ENCODE peak calls at places on chromosomes 5 and 9, in four cellular contexts. J is K562, B is SK-N-SH, X is GM12878. M is an unnamed sample.

GRCh38 chr5:10233505-10233904 is 16.2 kb downstream of the ATPSCKMT start:
- DNase-seq in B (peak), J (peak), X (no peak), M (peak)

GRCh38 chr9:73370053-73370452 is 218.4 kb downstream of the ANXA1 start:
- DNase-seq in J (peak), X (no peak), B (no peak), M (no peak)

GRCh38 chr5:77693913-77694312 is 55.4 kb upstream of the OTP start:
- DNase-seq in X (no peak), B (no peak), J (no peak), M (no peak)

GRCh38 chr5:151612689-151613427 is 21.7 kb upstream of the FAT2 start:
- DNase-seq in X (peak), J (no peak), B (no peak), M (no peak)

GRCh38 chr5:7094626-7095025 is 301.3 kb upstream of the ADCY2 start:
- DNase-seq in X (no peak), B (no peak), J (peak), M (peak)

GRCh38 chr5:18032744-18033143 is 398.5 kb downstream of the TAF11L14 start:
- DNase-seq in X (no peak), J (no peak), B (no peak), M (no peak)

GRCh38 chr9:70588381-70588780 is 173.9 kb upstream of the KLF9 start:
- DNase-seq in J (no peak), X (no peak), B (no peak), M (no peak)

GRCh38 chr5:69083412-69083811 is 10.4 kb upstream of the SLC30A5 start:
- DNase-seq in X (no peak), J (peak), B (no peak), M (peak)

GRCh38 chr9:133403766-133404439 is 13.9 kb downstream of the REXO4 start:
- DNase-seq in J (peak), X (no peak), B (peak), M (peak)

GRCh38 chr9:100100268-100100667 is 1.2 kb downstream of the INVS start:
- DNase-seq in B (no peak), J (peak), X (no peak), M (no peak)

GRCh38 chr5:61665939-61666621 is 334.0 kb downstream of the ZSWIM6 start:
- DNase-seq in B (no peak), X (no peak), J (no peak), M (no peak)

GRCh38 chr5:539469-540214 is 15.4 kb upstream of the SLC9A3 start:
- DNase-seq in X (no peak), J (no peak), B (no peak), M (peak)

GRCh38 chr5:540215-541147 is 16.2 kb upstream of the SLC9A3 start:
- DNase-seq in X (no peak), J (no peak), B (no peak), M (peak)

GRCh38 chr5:542693-543311 is 18.6 kb upstream of the SLC9A3 start:
- DNase-seq in J (no peak), B (no peak), X (no peak), M (peak)

GRCh38 chr5:541888-542692 is 17.8 kb upstream of the SLC9A3 start:
- DNase-seq in J (no peak), X (no peak), B (no peak), M (peak)

GRCh38 chr5:541148-541887 is 17.1 kb upstream of the SLC9A3 start:
- DNase-seq in B (no peak), J (peak), X (no peak), M (peak)
- TF ChIP-seq USF1 in B (no peak), J (no peak), X (no peak), M (no peak)

GRCh38 chr5:52010430-52010829 is 627.2 kb downstream of the ISL1 start:
- DNase-seq in X (no peak), J (no peak), B (no peak), M (no peak)

DNA sequence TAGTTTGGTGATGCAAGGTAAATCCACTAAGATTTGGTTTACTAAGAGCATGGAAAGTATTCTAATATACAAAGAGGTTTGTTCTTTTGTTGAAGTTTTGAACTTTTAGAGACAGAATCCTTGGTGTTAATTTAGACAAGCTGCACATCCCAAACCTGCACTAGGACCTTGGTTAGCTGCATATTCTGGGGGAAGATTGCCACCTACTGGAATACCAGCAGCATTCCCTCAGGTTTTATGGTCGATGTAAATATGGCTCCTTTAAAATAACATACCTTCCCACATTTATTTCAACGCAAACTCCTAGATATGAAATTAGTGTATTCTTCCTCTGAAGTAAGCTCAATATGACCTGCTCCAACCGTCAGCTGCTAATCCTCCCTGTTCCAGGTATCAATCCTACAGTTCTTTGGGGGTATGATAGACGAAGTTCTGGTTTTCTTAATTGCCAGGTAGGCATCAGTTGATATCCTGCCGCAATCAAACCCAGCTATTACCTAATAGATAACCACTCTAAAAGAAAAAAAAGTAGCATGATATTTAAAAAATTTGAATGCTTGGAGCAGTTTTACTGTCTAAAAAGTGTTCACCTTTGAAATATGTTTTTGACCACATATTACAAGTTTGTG is 624.1 kb downstream of the ISL1 start:
- DNase-seq in B (peak), J (peak), X (no peak), M (no peak)
- TF ChIP-seq USF2 in B (no peak), J (no peak), X (no peak), M (no peak)

GRCh38 chr5:76403963-76404693 is 1.0 kb downstream of the IQGAP2 start:
- DNase-seq in B (no peak), X (peak), J (peak), M (no peak)
- TF ChIP-seq USF1 in B (no peak), X (peak), J (peak), M (no peak)

GRCh38 chr5:59039296-59040006 is 456.6 kb downstream of the RAB3C start:
- DNase-seq in X (no peak), J (peak), B (peak), M (peak)

GRCh38 chr5:59040007-59040803 is 457.3 kb downstream of the RAB3C start:
- DNase-seq in J (no peak), B (no peak), X (no peak), M (no peak)

GRCh38 chr5:59041355-59041754 is 458.5 kb downstream of the RAB3C start:
- DNase-seq in J (no peak), X (no peak), B (no peak), M (no peak)

GRCh38 chr5:59042201-59042600 is 459.3 kb downstream of the RAB3C start:
- DNase-seq in X (no peak), B (no peak), J (no peak), M (no peak)

DNA sequence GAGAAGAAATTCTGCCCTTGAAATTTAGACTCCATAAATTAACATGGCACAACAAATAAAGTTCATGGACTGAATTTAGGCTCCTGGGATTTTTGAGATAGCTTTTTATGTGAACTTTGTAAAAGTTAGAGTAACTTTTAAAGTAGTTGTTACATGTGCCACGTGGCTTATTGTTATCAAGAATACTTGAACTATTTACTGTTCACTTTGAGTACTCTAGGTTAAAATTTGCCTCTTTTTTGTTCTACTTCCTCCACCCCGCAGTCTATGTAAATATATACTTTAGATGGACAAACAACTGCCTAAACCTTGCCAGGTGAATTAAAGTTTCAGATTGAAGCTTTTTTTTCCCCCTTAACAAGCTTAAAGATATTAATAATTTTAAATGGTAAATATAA is 457.9 kb downstream of the RAB3C start:
- DNase-seq in J (no peak), X (no peak), B (no peak), M (no peak)
- TF ChIP-seq USF2 in J (no peak), X (no peak), B (no peak), M (no peak)

DNA sequence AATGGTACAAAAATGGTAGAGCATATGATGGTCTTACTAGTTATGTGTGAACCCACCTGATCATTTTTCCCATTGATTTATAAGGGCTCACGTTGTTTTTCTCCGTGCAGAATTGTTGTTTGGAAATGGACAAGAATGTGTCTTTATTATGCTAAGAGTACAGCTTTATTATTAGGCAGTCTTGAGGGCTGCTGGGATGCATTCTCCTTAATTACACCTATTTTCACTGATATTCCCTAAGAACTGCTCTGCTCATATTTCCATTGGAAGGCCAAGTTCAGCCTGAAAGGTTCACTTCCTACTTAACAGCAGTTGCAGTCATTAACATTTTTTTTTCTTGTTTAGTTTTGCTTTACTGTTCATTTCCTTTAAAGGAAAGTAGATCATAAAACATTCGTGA is 602.5 kb upstream of the ZNF608 start:
- DNase-seq in X (no peak), B (no peak), J (no peak), M (no peak)
- TF ChIP-seq USF1 in X (no peak), B (no peak), J (no peak), M (no peak)

GRCh38 chr9:76756273-76756650 is 8.0 kb upstream of the PCA3 start:
- DNase-seq in B (peak), J (peak), X (no peak), M (peak)
- TF ChIP-seq USF2 in B (no peak), J (no peak), X (no peak), M (no peak)

M was measured in WTC11.